ENCODE peak calls at places on chromosomes 6 and 20, in five cellular contexts. C, I, L, T and K are unnamed samples.

GRCh38 chr20:44800398-44801046 is 9.8 kb downstream of the RIMS4 start:
- DNase-seq in I (no peak), T (no peak), C (no peak), L (no peak), K (no peak)

GRCh38 chr6:142871910-142872331 is 73.1 kb downstream of the HIVEP2 start:
- DNase-seq in L (no peak), T (peak), I (no peak), C (peak), K (peak)

GRCh38 chr6:159946912-159947311 is 22.0 kb upstream of the IGF2R start:
- DNase-seq in T (no peak), L (no peak), C (no peak), I (no peak), K (no peak)

GRCh38 chr6:150087336-150087735 is 18.4 kb upstream of the ULBP3 start:
- DNase-seq in T (peak), I (no peak), C (no peak), L (no peak), K (no peak)

GRCh38 chr6:98416027-98416426 is 418.3 kb upstream of the POU3F2 start:
- DNase-seq in C (no peak), L (no peak), I (no peak), T (peak), K (no peak)

GRCh38 chr20:49846206-49846807 is 33.7 kb downstream of the SLC9A8 start:
- DNase-seq in T (peak), L (no peak), C (peak), I (no peak), K (peak)

GRCh38 chr6:53741417-53741816 is 53.4 kb upstream of the LRRC1 start:
- DNase-seq in C (no peak), L (no peak), T (no peak), I (peak), K (no peak)

GRCh38 chr6:109095821-109096084 is 446 bp downstream of the CEP57L1 start:
- DNase-seq in L (no peak), I (no peak), C (no peak), T (no peak), K (no peak)

GRCh38 chr20:25072226-25072811 is 9.6 kb downstream of the VSX1 start:
- DNase-seq in C (no peak), L (peak), T (peak), I (no peak), K (peak)

GRCh38 chr20:49888341-49889244 is 26.7 kb downstream of the SPATA2 start:
- DNase-seq in I (peak), L (peak), C (peak), T (peak), K (peak)

GRCh38 chr6:112004397-112005341 is 49.2 kb upstream of the CCN6 start:
- DNase-seq in I (no peak), C (no peak), T (no peak), L (no peak), K (no peak)

GRCh38 chr6:30160791-30161261 is at the start of gene TRIM10:
- DNase-seq in I (no peak), T (no peak), L (no peak), C (no peak), K (no peak)

GRCh38 chr6:117847912-117848311 is 59.2 kb upstream of the SLC35F1 start:
- DNase-seq in I (no peak), C (no peak), L (no peak), T (no peak), K (no peak)

GRCh38 chr6:44715925-44716324 is 328.4 kb downstream of the CDC5L start:
- DNase-seq in C (no peak), L (no peak), T (no peak), I (no peak), K (no peak)

GRCh38 chr6:25253371-25253770 is 25.8 kb upstream of the CARMIL1 start:
- DNase-seq in L (no peak), I (no peak), C (no peak), T (peak), K (no peak)

GRCh38 chr20:2693286-2693995 is 861 bp downstream of the EBF4 start:
- DNase-seq in C (no peak), T (no peak), I (peak), L (no peak), K (peak)

GRCh38 chr20:54345301-54345724 is 130.1 kb upstream of the DOK5 start:
- DNase-seq in I (no peak), C (peak), T (peak), L (no peak), K (peak)

GRCh38 chr6:2921520-2922115 is 18.5 kb upstream of the SERPINB9 start:
- DNase-seq in C (no peak), T (no peak), I (no peak), L (no peak), K (no peak)

GRCh38 chr20:62910777-62911497 is 15.4 kb downstream of the DIDO1 start:
- DNase-seq in I (no peak), L (no peak), C (no peak), T (no peak), K (no peak)

GRCh38 chr6:135451617-135452190 is 45.8 kb downstream of the AHI1 start:
- DNase-seq in L (no peak), I (no peak), C (peak), T (peak), K (peak)